ENCODE peak calls at places on chromosomes 12 and 14, in four cellular contexts. One of them, this sample, is unnamed.

GRCh38 chr12:3196488-3196887 is 119.3 kb downstream of the TSPAN9 start:
- DNase-seq in HepG2: no peak
- DNase-seq in kidney: no peak
- DNase-seq in left lung: no peak
- DNase-seq in this sample: no peak

GRCh38 chr12:117408161-117408791 is 46.9 kb upstream of the NOS1 start:
- DNase-seq in kidney: peak
- DNase-seq in HepG2: no peak
- DNase-seq in left lung: no peak
- DNase-seq in this sample: no peak

GRCh38 chr12:27583981-27584380 is 60.0 kb downstream of the PPFIBP1 start:
- DNase-seq in HepG2: no peak
- DNase-seq in kidney: no peak
- DNase-seq in left lung: no peak
- DNase-seq in this sample: no peak

GRCh38 chr12:118107026-118107425 is 3.2 kb upstream of the VSIG10 start:
- DNase-seq in HepG2: peak
- DNase-seq in kidney: no peak
- DNase-seq in left lung: no peak
- DNase-seq in this sample: no peak

GRCh38 chr12:51482808-51483532 is 58.3 kb downstream of the SLC4A8 start:
- DNase-seq in left lung: no peak
- DNase-seq in HepG2: no peak
- DNase-seq in kidney: no peak
- DNase-seq in this sample: no peak

GRCh38 chr14:65204056-65204455 is 101.7 kb upstream of the MAX start:
- DNase-seq in HepG2: no peak
- DNase-seq in kidney: no peak
- DNase-seq in left lung: no peak
- DNase-seq in this sample: no peak

GRCh38 chr14:88198441-88198840 is 124.6 kb downstream of the KCNK10 start:
- DNase-seq in kidney: no peak
- DNase-seq in left lung: no peak
- DNase-seq in HepG2: no peak
- DNase-seq in this sample: no peak

GRCh38 chr12:4031703-4032291 is 158.6 kb upstream of the PARP11 start:
- DNase-seq in left lung: peak
- DNase-seq in kidney: no peak
- DNase-seq in HepG2: no peak
- DNase-seq in this sample: no peak

GRCh38 chr12:106345739-106346138 is 11.8 kb upstream of the POLR3B start:
- DNase-seq in HepG2: peak
- DNase-seq in left lung: no peak
- DNase-seq in kidney: no peak
- DNase-seq in this sample: peak

GRCh38 chr12:85179680-85180300 is 100.2 kb upstream of the ALX1 start:
- DNase-seq in HepG2: no peak
- DNase-seq in left lung: no peak
- DNase-seq in kidney: no peak
- DNase-seq in this sample: no peak

GRCh38 chr14:74019743-74020142 is 594 bp downstream of the BBOF1 start:
- DNase-seq in kidney: no peak
- DNase-seq in HepG2: peak
- DNase-seq in left lung: no peak
- DNase-seq in this sample: no peak

GRCh38 chr12:113161415-113162016 is 12.0 kb downstream of the CFAP73 start:
- DNase-seq in left lung: no peak
- DNase-seq in kidney: no peak
- DNase-seq in HepG2: no peak
- DNase-seq in this sample: no peak

GRCh38 chr12:132391326-132392041 is 62.1 kb upstream of the GALNT9 start:
- DNase-seq in HepG2: no peak
- DNase-seq in kidney: peak
- DNase-seq in left lung: peak
- DNase-seq in this sample: no peak

GRCh38 chr12:81378601-81379000 is 300.7 kb downstream of the ACSS3 start:
- DNase-seq in kidney: no peak
- DNase-seq in left lung: no peak
- DNase-seq in HepG2: no peak
- DNase-seq in this sample: no peak

GRCh38 chr12:114774181-114774580 is 90.2 kb upstream of the TBX3 start:
- DNase-seq in kidney: no peak
- DNase-seq in left lung: no peak
- DNase-seq in HepG2: peak
- DNase-seq in this sample: no peak

GRCh38 chr14:56633544-56633943 is 53.9 kb downstream of the TMEM260 start:
- DNase-seq in kidney: no peak
- DNase-seq in left lung: no peak
- DNase-seq in HepG2: no peak
- DNase-seq in this sample: no peak

GRCh38 chr12:68440068-68440581 is 108.0 kb upstream of the MDM1 start:
- DNase-seq in kidney: no peak
- DNase-seq in left lung: no peak
- DNase-seq in HepG2: no peak
- DNase-seq in this sample: no peak

GRCh38 chr14:103014466-103015319 is 42.7 kb downstream of the CDC42BPB start:
- DNase-seq in kidney: no peak
- DNase-seq in left lung: no peak
- DNase-seq in HepG2: no peak
- DNase-seq in this sample: no peak

GRCh38 chr14:30443368-30444007 is 115.5 kb upstream of the G2E3 start:
- DNase-seq in HepG2: peak
- DNase-seq in kidney: no peak
- DNase-seq in left lung: no peak
- DNase-seq in this sample: no peak

GRCh38 chr14:74089251-74090020 is 4.7 kb downstream of the LIN52 start:
- DNase-seq in kidney: no peak
- DNase-seq in HepG2: no peak
- DNase-seq in left lung: no peak
- DNase-seq in this sample: no peak

GRCh38 chr14:23052671-23053070 is 4.6 kb downstream of the CDH24 start:
- DNase-seq in kidney: no peak
- DNase-seq in HepG2: no peak
- DNase-seq in left lung: no peak
- DNase-seq in this sample: no peak

GRCh38 chr12:92468358-92469020 is 234.3 kb upstream of the PLEKHG7 start:
- DNase-seq in HepG2: no peak
- DNase-seq in left lung: no peak
- DNase-seq in kidney: no peak
- DNase-seq in this sample: no peak
- H3K4me3 ChIP-seq in HepG2: no peak
- H3K4me3 ChIP-seq in left lung: no peak
- H3K4me3 ChIP-seq in kidney: no peak
- H3K4me3 ChIP-seq in this sample: no peak

DNA sequence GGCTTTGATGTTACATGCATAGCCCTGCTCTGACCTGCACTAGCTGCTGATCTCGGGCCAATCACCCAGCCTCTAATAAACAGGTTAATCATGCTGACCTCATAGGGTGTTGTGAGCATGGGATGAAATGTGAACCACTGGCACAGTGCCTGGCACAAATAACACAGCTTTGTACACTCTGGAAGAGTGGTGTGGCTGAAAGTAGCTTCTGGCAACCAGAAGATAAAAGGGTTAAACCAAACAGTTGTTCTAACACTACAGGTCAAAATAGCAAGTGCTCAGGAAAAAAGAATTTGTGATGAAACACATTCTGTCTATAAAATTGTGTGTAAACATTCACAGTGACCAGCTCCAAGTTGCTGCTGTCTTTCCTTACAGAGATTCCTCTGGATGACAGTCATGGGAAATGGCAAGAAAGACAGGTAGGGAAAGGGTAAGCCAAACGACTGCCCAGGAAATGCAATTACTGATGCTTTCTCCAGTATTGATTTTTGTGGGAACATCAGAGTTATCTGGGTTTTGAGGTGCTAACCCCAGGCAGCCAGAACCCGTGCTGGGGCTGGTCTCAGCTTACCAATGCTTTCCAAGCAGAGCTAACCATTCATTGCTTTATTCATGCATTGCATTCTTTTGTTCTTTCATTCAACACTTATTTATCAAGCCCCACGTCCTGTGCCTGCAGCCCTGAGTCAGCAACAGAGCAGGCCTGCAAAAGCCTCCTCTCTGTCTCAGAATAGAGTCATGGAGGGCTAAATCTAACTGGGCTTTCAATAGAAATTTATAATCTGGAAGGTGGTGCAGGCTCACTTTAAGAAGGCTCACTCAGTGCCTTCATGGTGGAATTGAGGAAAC is 38.1 kb upstream of the CAPRIN2 start:
- DNase-seq in HepG2: peak
- DNase-seq in left lung: no peak
- DNase-seq in kidney: no peak
- DNase-seq in this sample: no peak
- H3K27ac ChIP-seq in HepG2: no peak
- H3K27ac ChIP-seq in left lung: no peak
- H3K27ac ChIP-seq in kidney: no peak
- H3K27ac ChIP-seq in this sample: no peak

DNA sequence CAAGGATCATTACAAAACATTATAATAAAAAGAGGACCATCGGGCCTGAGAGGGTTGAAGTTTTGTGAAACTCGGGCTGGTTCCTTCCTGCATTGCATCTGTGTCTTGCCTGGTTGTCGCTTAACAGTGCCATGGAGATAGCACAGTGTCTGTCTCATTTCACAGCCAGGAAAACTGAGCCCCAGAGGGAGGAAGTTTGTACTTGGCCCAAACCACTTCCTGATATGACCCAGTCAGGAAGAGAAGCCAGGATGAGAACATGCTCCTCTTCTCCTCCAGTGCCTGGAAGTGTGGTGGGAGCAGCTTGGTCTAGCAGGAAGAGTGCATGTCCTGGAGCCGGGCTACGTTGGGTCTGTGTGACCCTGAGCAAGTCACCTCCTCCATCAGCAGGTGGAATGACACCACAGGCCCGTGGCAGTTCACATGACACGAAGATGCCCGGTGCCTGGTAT is 41.5 kb downstream of the EVL start:
- DNase-seq in HepG2: no peak
- DNase-seq in left lung: no peak
- DNase-seq in kidney: peak
- DNase-seq in this sample: no peak
- H3K4me3 ChIP-seq in HepG2: no peak
- H3K4me3 ChIP-seq in left lung: no peak
- H3K4me3 ChIP-seq in kidney: no peak
- H3K4me3 ChIP-seq in this sample: no peak

GRCh38 chr14:24997335-24997734 is 52.6 kb downstream of the STXBP6 start:
- DNase-seq in HepG2: no peak
- DNase-seq in kidney: no peak
- DNase-seq in left lung: no peak
- DNase-seq in this sample: no peak

GRCh38 chr14:24999157-24999556 is 50.8 kb downstream of the STXBP6 start:
- DNase-seq in HepG2: no peak
- DNase-seq in left lung: no peak
- DNase-seq in kidney: no peak
- DNase-seq in this sample: no peak

GRCh38 chr14:25003537-25003936 is 46.4 kb downstream of the STXBP6 start:
- DNase-seq in left lung: no peak
- DNase-seq in kidney: no peak
- DNase-seq in HepG2: no peak
- DNase-seq in this sample: no peak

GRCh38 chr14:25004389-25004809 is 45.5 kb downstream of the STXBP6 start:
- DNase-seq in HepG2: peak
- DNase-seq in kidney: no peak
- DNase-seq in left lung: no peak
- DNase-seq in this sample: no peak

DNA sequence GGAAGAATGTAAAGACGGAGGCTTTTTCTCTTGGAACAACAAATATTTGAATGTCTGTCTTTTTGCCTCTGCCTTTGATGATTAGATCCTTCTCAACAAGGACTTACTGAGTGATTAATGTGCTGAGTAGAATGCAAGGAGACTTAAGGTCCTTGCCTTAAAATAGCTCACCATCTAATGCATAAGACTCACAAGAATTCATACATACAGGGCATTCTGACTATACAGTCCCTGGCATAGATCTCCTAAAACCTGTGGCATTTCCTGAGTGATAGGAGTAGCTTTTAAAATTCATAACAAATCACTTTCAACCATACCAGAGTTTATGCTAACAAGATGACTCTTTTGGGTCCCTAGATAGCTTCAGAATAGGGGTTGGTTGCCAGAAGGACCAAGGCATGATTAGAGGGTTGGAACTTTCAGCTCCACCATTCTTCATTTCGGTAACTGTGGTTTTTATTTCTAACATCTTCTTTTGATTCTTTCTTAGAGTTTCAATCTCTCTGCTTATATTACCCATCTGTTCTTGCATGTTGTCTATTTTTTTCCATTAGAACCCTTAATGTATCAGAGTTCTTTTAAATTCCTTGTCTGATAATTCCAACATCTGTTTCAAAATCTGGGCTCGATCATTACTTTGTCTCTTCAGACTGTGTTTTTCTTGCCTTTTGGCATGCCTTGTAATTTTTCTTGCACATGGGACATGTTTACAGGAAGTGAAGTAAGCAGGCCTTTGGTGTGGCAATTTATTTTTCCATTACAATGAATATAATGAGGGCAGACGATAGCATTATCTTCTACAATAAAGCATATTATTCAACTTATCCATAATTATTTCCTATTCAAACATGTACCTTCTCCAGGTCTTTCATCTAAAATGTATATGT is 48.6 kb downstream of the STXBP6 start:
- DNase-seq in HepG2: no peak
- DNase-seq in left lung: no peak
- DNase-seq in kidney: no peak
- DNase-seq in this sample: no peak
- H3K27ac ChIP-seq in HepG2: no peak
- H3K27ac ChIP-seq in left lung: no peak
- H3K27ac ChIP-seq in kidney: no peak
- H3K27ac ChIP-seq in this sample: no peak

DNA sequence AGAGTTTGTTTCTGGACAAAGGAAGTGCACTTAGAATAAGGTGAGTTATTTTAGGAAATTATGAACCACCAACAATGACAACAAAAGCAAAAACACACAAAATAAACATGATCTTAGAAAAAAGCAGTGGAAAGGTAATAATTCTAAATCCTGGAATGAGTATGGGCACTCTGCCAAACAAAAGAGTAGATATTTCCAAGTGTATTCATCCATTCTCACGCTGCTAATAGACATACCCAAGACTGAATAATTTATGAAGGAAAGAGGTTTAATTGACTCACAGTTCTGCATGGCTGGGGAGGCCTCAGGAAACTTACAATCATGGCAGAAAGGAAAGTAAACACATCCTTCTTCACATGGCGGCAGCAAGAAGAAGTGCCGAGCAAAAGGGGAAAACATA is 269.3 kb upstream of the NPAS3 start:
- DNase-seq in left lung: no peak
- DNase-seq in HepG2: no peak
- DNase-seq in kidney: no peak
- DNase-seq in this sample: no peak
- H3K4me3 ChIP-seq in left lung: no peak
- H3K4me3 ChIP-seq in HepG2: no peak
- H3K4me3 ChIP-seq in kidney: no peak
- H3K4me3 ChIP-seq in this sample: no peak

DNA sequence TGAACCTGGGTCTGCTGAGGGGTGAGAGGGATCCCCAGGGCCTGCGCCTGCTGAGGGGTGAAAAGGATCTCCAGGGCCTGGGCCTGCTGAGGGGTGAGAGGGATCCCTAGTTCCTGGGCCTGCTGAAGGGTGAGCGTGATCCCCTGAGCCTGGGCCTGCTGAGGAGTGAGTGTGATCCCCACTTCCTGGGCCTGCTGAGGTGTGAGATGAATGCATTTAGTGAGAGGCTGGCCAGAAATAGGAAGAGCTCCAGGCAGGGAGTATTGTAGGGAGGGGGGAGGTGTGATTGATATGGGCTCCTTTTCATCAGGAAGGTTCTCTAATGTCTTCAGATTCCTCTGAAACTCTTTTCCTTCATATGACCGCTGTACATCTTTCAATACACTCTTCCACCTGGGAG is 43.0 kb downstream of the FAM186A start:
- DNase-seq in left lung: no peak
- DNase-seq in kidney: no peak
- DNase-seq in HepG2: no peak
- DNase-seq in this sample: no peak
- H3K27ac ChIP-seq in left lung: peak
- H3K27ac ChIP-seq in kidney: no peak
- H3K27ac ChIP-seq in HepG2: no peak
- H3K27ac ChIP-seq in this sample: no peak